ENCODE peak calls at places on chromosomes 11 and 22, in four cellular contexts. One of them, this sample, is unnamed.

GRCh38 chr11:109972939-109973338 is 120.3 kb upstream of the ZC3H12C start:
- DNase-seq in PC-3: no peak
- DNase-seq in HL-60: no peak
- DNase-seq in aorta: no peak
- DNase-seq in this sample: no peak

GRCh38 chr11:23127706-23128105 is 267.4 kb upstream of the CCDC179 start:
- DNase-seq in PC-3: peak
- DNase-seq in HL-60: no peak
- DNase-seq in aorta: no peak
- DNase-seq in this sample: no peak

GRCh38 chr11:2944953-2945756 is 15.9 kb upstream of the PHLDA2 start:
- DNase-seq in PC-3: no peak
- DNase-seq in HL-60: no peak
- DNase-seq in aorta: peak
- DNase-seq in this sample: peak

GRCh38 chr22:36244522-36245391 is 5.4 kb upstream of the APOL2 start:
- DNase-seq in PC-3: no peak
- DNase-seq in HL-60: no peak
- DNase-seq in aorta: no peak
- DNase-seq in this sample: no peak

GRCh38 chr11:85889676-85890579 is 34.7 kb downstream of the CCDC83 start:
- DNase-seq in PC-3: peak
- DNase-seq in HL-60: no peak
- DNase-seq in aorta: no peak
- DNase-seq in this sample: no peak

GRCh38 chr22:21857501-21857914 is 9.9 kb downstream of the MAPK1 start:
- DNase-seq in PC-3: no peak
- DNase-seq in HL-60: no peak
- DNase-seq in aorta: no peak
- DNase-seq in this sample: no peak

GRCh38 chr11:94400839-94401772 is at the start of gene GPR83:
- DNase-seq in PC-3: no peak
- DNase-seq in HL-60: no peak
- DNase-seq in aorta: no peak
- DNase-seq in this sample: no peak

GRCh38 chr11:10858505-10859360 is 880 bp upstream of the ZBED5 start:
- DNase-seq in PC-3: peak
- DNase-seq in HL-60: peak
- DNase-seq in aorta: peak
- DNase-seq in this sample: peak

GRCh38 chr11:58656348-58656747 is 33.9 kb downstream of the CNTF start:
- DNase-seq in PC-3: no peak
- DNase-seq in HL-60: no peak
- DNase-seq in aorta: no peak
- DNase-seq in this sample: no peak

GRCh38 chr22:30887418-30887817 is 81.2 kb downstream of the MORC2 start:
- DNase-seq in PC-3: no peak
- DNase-seq in HL-60: no peak
- DNase-seq in aorta: peak
- DNase-seq in this sample: no peak

GRCh38 chr11:118907749-118908106 is 18.0 kb downstream of the BCL9L start:
- DNase-seq in PC-3: no peak
- DNase-seq in HL-60: no peak
- DNase-seq in aorta: no peak
- DNase-seq in this sample: no peak

GRCh38 chr22:20015971-20016733 is 471 bp downstream of the ARVCF start:
- DNase-seq in PC-3: peak
- DNase-seq in HL-60: peak
- DNase-seq in aorta: no peak
- DNase-seq in this sample: no peak

GRCh38 chr22:48960576-48960975 is 867.1 kb downstream of the BRD1 start:
- DNase-seq in PC-3: no peak
- DNase-seq in HL-60: no peak
- DNase-seq in aorta: no peak
- DNase-seq in this sample: no peak

GRCh38 chr22:44718418-44718817 is 16.4 kb downstream of the PRR5 start:
- DNase-seq in PC-3: no peak
- DNase-seq in HL-60: no peak
- DNase-seq in aorta: no peak
- DNase-seq in this sample: no peak

GRCh38 chr11:46725338-46726205 is 6.6 kb downstream of the F2 start:
- DNase-seq in PC-3: no peak
- DNase-seq in HL-60: no peak
- DNase-seq in aorta: peak
- DNase-seq in this sample: no peak

GRCh38 chr22:22233081-22233480 is 11.5 kb upstream of the VPREB1 start:
- DNase-seq in PC-3: no peak
- DNase-seq in HL-60: no peak
- DNase-seq in aorta: no peak
- DNase-seq in this sample: no peak

GRCh38 chr22:38782402-38783094 is 11.4 kb downstream of the DNAL4 start:
- DNase-seq in PC-3: no peak
- DNase-seq in HL-60: peak
- DNase-seq in aorta: no peak
- DNase-seq in this sample: no peak

GRCh38 chr11:85123752-85124231 is 503.4 kb downstream of the DLG2 start:
- DNase-seq in PC-3: no peak
- DNase-seq in HL-60: no peak
- DNase-seq in aorta: no peak
- DNase-seq in this sample: no peak

GRCh38 chr22:22692707-22693530 is 48.5 kb downstream of the GGTLC2 start:
- DNase-seq in PC-3: peak
- DNase-seq in HL-60: peak
- DNase-seq in aorta: no peak
- DNase-seq in this sample: no peak

GRCh38 chr11:120627535-120628163 is 116.1 kb downstream of the GRIK4 start:
- DNase-seq in PC-3: no peak
- DNase-seq in HL-60: no peak
- DNase-seq in aorta: no peak
- DNase-seq in this sample: no peak

GRCh38 chr11:95297680-95298452 is 66.9 kb upstream of the SESN3 start:
- DNase-seq in PC-3: no peak
- DNase-seq in HL-60: no peak
- DNase-seq in aorta: no peak
- DNase-seq in this sample: no peak

GRCh38 chr11:61951484-61952135 is 1.5 kb downstream of the BEST1 start:
- DNase-seq in PC-3: no peak
- DNase-seq in HL-60: no peak
- DNase-seq in aorta: no peak
- DNase-seq in this sample: no peak

GRCh38 chr11:133726576-133726975 is 118.7 kb downstream of the SPATA19 start:
- DNase-seq in PC-3: no peak
- DNase-seq in HL-60: no peak
- DNase-seq in aorta: no peak
- DNase-seq in this sample: no peak

GRCh38 chr22:36756746-36757607 is 18.9 kb downstream of the IFT27 start:
- DNase-seq in PC-3: no peak
- DNase-seq in HL-60: no peak
- DNase-seq in aorta: no peak
- DNase-seq in this sample: no peak

GRCh38 chr11:587978-588380 is 11.7 kb downstream of the PHRF1 start:
- DNase-seq in PC-3: no peak
- DNase-seq in HL-60: peak
- DNase-seq in aorta: no peak
- DNase-seq in this sample: no peak

GRCh38 chr11:360326-361280 is 8.7 kb upstream of the B4GALNT4 start:
- DNase-seq in PC-3: no peak
- DNase-seq in HL-60: no peak
- DNase-seq in aorta: peak
- DNase-seq in this sample: no peak

GRCh38 chr11:93614111-93614784 is 47.2 kb upstream of the CEP295 start:
- DNase-seq in PC-3: no peak
- DNase-seq in HL-60: no peak
- DNase-seq in aorta: no peak
- DNase-seq in this sample: no peak

GRCh38 chr22:22996511-22997261 is 73.6 kb upstream of the GNAZ start:
- DNase-seq in PC-3: no peak
- DNase-seq in HL-60: no peak
- DNase-seq in aorta: no peak
- DNase-seq in this sample: no peak

GRCh38 chr11:28137832-28138231 is 29.6 kb downstream of the METTL15 start:
- DNase-seq in PC-3: no peak
- DNase-seq in HL-60: no peak
- DNase-seq in aorta: no peak
- DNase-seq in this sample: no peak

GRCh38 chr11:111452146-111452545 is 60.0 kb downstream of the BTG4 start:
- DNase-seq in PC-3: peak
- DNase-seq in HL-60: no peak
- DNase-seq in aorta: no peak
- DNase-seq in this sample: no peak

GRCh38 chr11:6755303-6755952 is 16.3 kb downstream of the OR2AG2 start:
- DNase-seq in PC-3: peak
- DNase-seq in HL-60: peak
- DNase-seq in aorta: no peak
- DNase-seq in this sample: no peak

GRCh38 chr11:45687836-45688235 is 22.4 kb upstream of the CHST1 start:
- DNase-seq in PC-3: no peak
- DNase-seq in HL-60: no peak
- DNase-seq in aorta: peak
- DNase-seq in this sample: no peak

GRCh38 chr11:45688472-45689033 is 23.1 kb upstream of the CHST1 start:
- DNase-seq in PC-3: no peak
- DNase-seq in HL-60: no peak
- DNase-seq in aorta: peak
- DNase-seq in this sample: no peak

GRCh38 chr11:45692808-45693453 is 27.5 kb upstream of the CHST1 start:
- DNase-seq in PC-3: no peak
- DNase-seq in HL-60: no peak
- DNase-seq in aorta: peak
- DNase-seq in this sample: no peak
- H3K27ac ChIP-seq in PC-3: no peak
- H3K27ac ChIP-seq in HL-60: no peak
- H3K27ac ChIP-seq in aorta: no peak
- H3K27ac ChIP-seq in this sample: no peak

GRCh38 chr11:83252266-83252665 is 33.9 kb downstream of the CCDC90B start:
- DNase-seq in PC-3: no peak
- DNase-seq in HL-60: no peak
- DNase-seq in aorta: no peak
- DNase-seq in this sample: no peak

GRCh38 chr11:83257638-83258229 is 28.4 kb downstream of the CCDC90B start:
- DNase-seq in PC-3: peak
- DNase-seq in HL-60: no peak
- DNase-seq in aorta: no peak
- DNase-seq in this sample: no peak

GRCh38 chr11:83259559-83259958 is 26.6 kb downstream of the CCDC90B start:
- DNase-seq in PC-3: no peak
- DNase-seq in HL-60: no peak
- DNase-seq in aorta: no peak
- DNase-seq in this sample: peak

GRCh38 chr11:83252941-83253340 is 33.2 kb downstream of the CCDC90B start:
- DNase-seq in PC-3: no peak
- DNase-seq in HL-60: no peak
- DNase-seq in aorta: no peak
- DNase-seq in this sample: no peak

GRCh38 chr11:83256602-83257340 is 29.4 kb downstream of the CCDC90B start:
- DNase-seq in PC-3: no peak
- DNase-seq in HL-60: no peak
- DNase-seq in aorta: no peak
- DNase-seq in this sample: no peak
- H3K27ac ChIP-seq in PC-3: no peak
- H3K27ac ChIP-seq in HL-60: no peak
- H3K27ac ChIP-seq in aorta: peak
- H3K27ac ChIP-seq in this sample: no peak

GRCh38 chr22:27752771-27753170 is 48.8 kb downstream of the MN1 start:
- DNase-seq in PC-3: peak
- DNase-seq in HL-60: no peak
- DNase-seq in aorta: peak
- DNase-seq in this sample: peak
- H3K27ac ChIP-seq in PC-3: no peak
- H3K27ac ChIP-seq in HL-60: no peak
- H3K27ac ChIP-seq in aorta: peak
- H3K27ac ChIP-seq in this sample: peak

GRCh38 chr11:113273720-113274119 is 40.7 kb upstream of the TTC12 start:
- DNase-seq in PC-3: no peak
- DNase-seq in HL-60: no peak
- DNase-seq in aorta: no peak
- DNase-seq in this sample: no peak
- H3K27ac ChIP-seq in PC-3: no peak
- H3K27ac ChIP-seq in HL-60: no peak
- H3K27ac ChIP-seq in aorta: no peak
- H3K27ac ChIP-seq in this sample: no peak

GRCh38 chr11:67287355-67288197 is 1.5 kb upstream of the ANKRD13D start:
- DNase-seq in PC-3: no peak
- DNase-seq in HL-60: peak
- DNase-seq in aorta: peak
- DNase-seq in this sample: no peak

GRCh38 chr11:67283490-67283963 is 5.6 kb upstream of the ANKRD13D start:
- DNase-seq in PC-3: no peak
- DNase-seq in HL-60: peak
- DNase-seq in aorta: peak
- DNase-seq in this sample: no peak

GRCh38 chr11:67284811-67285540 is 4.1 kb upstream of the ANKRD13D start:
- DNase-seq in PC-3: no peak
- DNase-seq in HL-60: peak
- DNase-seq in aorta: peak
- DNase-seq in this sample: no peak

GRCh38 chr11:67286621-67287333 is 2.3 kb upstream of the ANKRD13D start:
- DNase-seq in PC-3: no peak
- DNase-seq in HL-60: peak
- DNase-seq in aorta: peak
- DNase-seq in this sample: no peak

DNA sequence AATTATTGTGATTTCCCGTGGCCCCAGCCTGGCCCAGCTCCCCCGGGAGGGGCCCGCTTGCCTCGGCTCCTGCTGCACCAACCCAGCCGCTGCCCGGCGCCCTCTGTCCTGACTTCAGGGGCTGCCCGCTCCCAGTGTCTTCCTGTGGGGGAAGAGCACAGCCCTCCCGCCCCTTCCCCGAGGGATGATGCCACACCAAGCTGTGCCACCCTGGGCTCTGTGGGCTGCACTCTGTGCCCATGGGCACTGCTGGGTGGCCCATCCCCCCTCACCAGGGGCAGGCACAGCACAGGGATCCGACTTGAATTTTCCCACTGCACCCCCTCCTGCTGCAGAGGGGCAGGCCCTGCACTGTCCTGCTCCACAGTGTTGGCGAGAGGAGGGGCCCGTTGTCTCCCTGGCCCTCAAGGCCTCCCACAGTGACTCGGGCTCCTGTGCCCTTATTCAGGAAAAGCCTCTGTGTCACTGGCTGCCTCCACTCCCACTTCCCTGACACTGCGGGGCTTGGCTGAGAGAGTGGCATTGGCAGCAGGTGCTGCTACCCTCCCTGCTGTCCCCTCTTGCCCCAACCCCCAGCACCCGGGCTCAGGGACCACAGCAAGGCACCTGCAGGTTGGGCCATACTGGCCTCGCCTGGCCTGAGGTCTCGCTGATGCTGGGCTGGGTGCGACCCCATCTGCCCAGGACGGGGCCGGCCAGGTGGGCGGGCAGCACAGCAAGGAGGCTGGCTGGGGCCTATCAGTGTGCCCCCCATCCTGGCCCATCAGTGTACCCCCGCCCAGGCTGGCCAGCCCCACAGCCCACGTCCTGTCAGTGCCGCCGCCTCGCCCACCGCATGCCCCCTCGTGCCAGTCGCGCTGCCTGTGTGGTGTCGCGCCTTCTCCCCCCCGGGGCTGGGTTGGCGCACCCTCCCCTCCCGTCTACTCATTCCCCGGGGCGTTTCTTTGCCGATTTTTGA is 3.3 kb upstream of the ANKRD13D start:
- DNase-seq in PC-3: no peak
- DNase-seq in HL-60: peak
- DNase-seq in aorta: peak
- DNase-seq in this sample: no peak
- H3K27ac ChIP-seq in PC-3: no peak
- H3K27ac ChIP-seq in HL-60: peak
- H3K27ac ChIP-seq in aorta: no peak
- H3K27ac ChIP-seq in this sample: peak

This sample was measured in gastrocnemius medialis.